ENCODE peak calls at places on chromosome 15, in four cellular contexts. N, W, L and Y are unnamed samples.

GRCh38 chr15:39471791-39472190 is 109.1 kb upstream of the THBS1 start:
- DNase-seq in N (no peak), L (no peak), W (no peak), Y (no peak)

GRCh38 chr15:33561407-33561806 is 250.6 kb downstream of the RYR3 start:
- DNase-seq in W (no peak), N (no peak), L (no peak), Y (no peak)

GRCh38 chr15:97200161-97200560 is 760.3 kb upstream of the ARRDC4 start:
- DNase-seq in L (no peak), N (no peak), W (no peak), Y (no peak)

GRCh38 chr15:60795889-60796288 is 316.9 kb upstream of the ICE2 start:
- DNase-seq in N (no peak), L (no peak), W (no peak), Y (no peak)

GRCh38 chr15:47184003-47184404 is 533.3 kb upstream of the SEMA6D start:
- DNase-seq in L (peak; percentile 81), W (peak; percentile 62), N (no peak), Y (no peak)

GRCh38 chr15:45611305-45611704 is 23.5 kb upstream of the SQOR start:
- DNase-seq in L (no peak), W (peak; percentile 33), N (peak; percentile 59), Y (no peak)

GRCh38 chr15:80403712-80404056 is 498 bp upstream of the ARNT2 start:
- DNase-seq in L (peak; percentile 80), W (no peak), N (no peak), Y (peak; percentile 51)

GRCh38 chr15:57017024-57017423 is 98.6 kb downstream of the TCF12 start:
- DNase-seq in W (peak; percentile 44), L (no peak), N (peak; percentile 5), Y (no peak)

GRCh38 chr15:52805351-52806283 is 15.5 kb upstream of the ONECUT1 start:
- DNase-seq in L (peak; percentile 68), W (no peak), N (no peak), Y (no peak)

GRCh38 chr15:36126194-36126593 is 453.2 kb upstream of the CDIN1 start:
- DNase-seq in W (no peak), N (no peak), L (no peak), Y (no peak)

GRCh38 chr15:61840090-61840489 is 220.2 kb downstream of the VPS13C start:
- DNase-seq in L (no peak), N (no peak), W (no peak), Y (no peak)

GRCh38 chr15:67361100-67361499 is 106.5 kb downstream of the IQCH start:
- DNase-seq in N (no peak), W (no peak), L (no peak), Y (no peak)

GRCh38 chr15:43514241-43515057 is 3.0 kb upstream of the MAP1A start:
- DNase-seq in W (peak; percentile 30), L (no peak), N (peak; percentile 72), Y (no peak)

GRCh38 chr15:48800811-48801460 is 9.9 kb downstream of the CEP152 start:
- DNase-seq in L (no peak), W (peak; percentile 72), N (peak; percentile 13), Y (no peak)

GRCh38 chr15:30791239-30791638 is 112.5 kb upstream of the FAN1 start:
- DNase-seq in N (peak; percentile 25), W (no peak), L (peak; percentile 34), Y (no peak)

GRCh38 chr15:67924359-67924974 is 84.6 kb upstream of the RNU6-1 start:
- DNase-seq in W (no peak), L (no peak), N (no peak), Y (no peak)

GRCh38 chr15:70627734-70628541 is 135.4 kb downstream of the UACA start:
- DNase-seq in L (no peak), N (no peak), W (no peak), Y (no peak)

GRCh38 chr15:41913251-41913650 is 19.4 kb upstream of the SPTBN5 start:
- DNase-seq in L (no peak), N (no peak), W (no peak), Y (no peak)

GRCh38 chr15:40846846-40847224 is 3.0 kb downstream of the SPINT1 start:
- DNase-seq in N (no peak), W (no peak), L (no peak), Y (no peak)
- H3K4me3 ChIP-seq in N (peak overlapping the region; percentile 14), W (no peak overlapping the region), L (peak overlapping the region; percentile 13), Y (peak overlapping the region; percentile 71)

GRCh38 chr15:83959477-83959876 is 276.1 kb upstream of the GOLGA6L4 start:
- DNase-seq in N (no peak), L (no peak), W (no peak), Y (no peak)

GRCh38 chr15:83960192-83960829 is 275.3 kb upstream of the GOLGA6L4 start:
- DNase-seq in L (no peak), W (no peak), N (no peak), Y (no peak)

GRCh38 chr15:83955806-83956265 is 279.7 kb upstream of the GOLGA6L4 start:
- DNase-seq in W (no peak), L (no peak), N (peak; percentile 23), Y (no peak)

GRCh38 chr15:83956887-83957286 is 278.7 kb upstream of the GOLGA6L4 start:
- DNase-seq in W (no peak), N (no peak), L (no peak), Y (no peak)
- H3K27ac ChIP-seq in W (no peak overlapping the region), N (no peak overlapping the region), L (no peak overlapping the region), Y (no peak overlapping the region)

GRCh38 chr15:69119692-69120395 is 40.6 kb upstream of the GLCE start:
- DNase-seq in N (no peak), W (no peak), L (no peak), Y (no peak)

GRCh38 chr15:69116391-69116790 is 44.0 kb upstream of the GLCE start:
- DNase-seq in N (no peak), L (no peak), W (no peak), Y (no peak)

GRCh38 chr15:69119016-69119415 is 41.4 kb upstream of the GLCE start:
- DNase-seq in N (no peak), L (no peak), W (no peak), Y (no peak)

GRCh38 chr15:69117431-69117841 is 43.0 kb upstream of the GLCE start:
- DNase-seq in N (no peak), L (no peak), W (no peak), Y (no peak)

GRCh38 chr15:69118089-69118488 is 42.3 kb upstream of the GLCE start:
- DNase-seq in N (no peak), L (no peak), W (no peak), Y (no peak)
- H3K4me3 ChIP-seq in N (no peak overlapping the region), L (no peak overlapping the region), W (no peak overlapping the region), Y (no peak overlapping the region)

GRCh38 chr15:89813381-89814111 is 1.1 kb downstream of the ANPEP start:
- DNase-seq in N (no peak), L (no peak), W (no peak), Y (no peak)
- H3K27ac ChIP-seq in N (no peak overlapping the region), L (peak overlapping the region; percentile 71), W (peak overlapping the region; percentile 77), Y (peak overlapping the region; percentile 81)

DNA sequence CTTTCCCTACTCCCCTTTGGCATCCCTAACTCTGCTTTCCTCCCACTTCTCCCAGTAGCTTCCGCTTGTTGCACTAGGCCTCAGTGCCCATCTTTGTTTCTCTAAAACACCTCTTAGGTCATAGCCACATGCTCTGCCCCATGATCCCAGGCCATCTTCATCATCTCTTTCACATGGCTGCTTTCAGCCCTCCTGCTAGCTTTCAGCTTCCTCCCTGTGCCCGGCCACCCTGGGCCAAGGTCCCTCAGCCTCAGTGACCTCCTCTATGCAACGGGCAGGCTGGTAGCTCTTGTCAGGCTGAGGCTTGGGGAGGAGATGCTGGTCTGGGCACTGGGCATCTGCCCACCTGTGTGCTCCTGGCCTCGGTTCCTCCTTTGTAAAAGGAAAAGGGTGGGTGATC is 2.3 kb downstream of the PLEKHO2 start:
- DNase-seq in N (no peak), W (no peak), L (no peak), Y (no peak)
- H3K4me3 ChIP-seq in N (peak overlapping the region; percentile 92), W (no peak overlapping the region), L (peak overlapping the region; percentile 8), Y (peak overlapping the region; percentile 74)